ENCODE peak calls at places on chromosomes 6 and 20, in seven cellular contexts. A, J, R, N, Z, H and Q are unnamed samples.

GRCh38 chr20:19495905-19496703 is 262.0 kb upstream of the RIN2 start:
- DNase-seq in R (peak), Z (no peak), H (no peak), A (no peak), N (no peak), J (no peak), Q (no peak)

GRCh38 chr20:37007898-37008649 is 56.6 kb upstream of the SAMHD1 start:
- DNase-seq in Z (no peak), H (no peak), R (no peak), A (no peak), J (peak), N (peak), Q (no peak)

GRCh38 chr6:39330476-39330875 is 8.0 kb upstream of the KCNK16 start:
- DNase-seq in J (peak), R (no peak), A (peak), Z (peak), H (no peak), N (no peak), Q (peak)

GRCh38 chr20:32965115-32965514 is 39.1 kb downstream of the SUN5 start:
- DNase-seq in N (peak), J (no peak), A (peak), Z (no peak), R (no peak), H (no peak), Q (no peak)

GRCh38 chr6:134446901-134447300 is 129.0 kb upstream of the SGK1 start:
- DNase-seq in H (no peak), R (no peak), Z (no peak), N (no peak), J (no peak), A (no peak), Q (no peak)

GRCh38 chr6:151391021-151391470 is 313 bp downstream of the ZBTB2 start:
- DNase-seq in H (peak), A (peak), N (peak), Z (peak), J (peak), R (no peak), Q (peak)

GRCh38 chr6:139392834-139393233 is 18.4 kb upstream of the CITED2 start:
- DNase-seq in H (no peak), A (no peak), Z (no peak), N (peak), R (no peak), J (no peak), Q (no peak)

GRCh38 chr6:16043171-16044142 is 85.4 kb upstream of the MYLIP start:
- DNase-seq in H (no peak), A (no peak), N (peak), J (no peak), Z (no peak), R (no peak), Q (no peak)

GRCh38 chr20:25346349-25346748 is 44.3 kb downstream of the ABHD12 start:
- DNase-seq in J (no peak), A (no peak), Z (no peak), H (no peak), R (no peak), N (no peak), Q (no peak)

GRCh38 chr6:159317430-159317829 is 148.2 kb downstream of the FNDC1 start:
- DNase-seq in H (no peak), Z (no peak), N (no peak), R (no peak), J (no peak), A (no peak), Q (no peak)

GRCh38 chr6:106614131-106614530 is 15.2 kb downstream of the RTN4IP1 start:
- DNase-seq in N (no peak), H (no peak), J (no peak), A (no peak), Z (no peak), R (no peak), Q (no peak)

GRCh38 chr20:18466894-18467678 is at the start of the genes DZANK1 and POLR3F:
- DNase-seq in N (peak), R (peak), H (peak), J (peak), A (peak), Z (peak), Q (peak)

GRCh38 chr20:5400164-5400762 is 83.5 kb upstream of the PROKR2 start:
- DNase-seq in H (no peak), J (no peak), R (no peak), Z (peak), A (no peak), N (no peak), Q (no peak)

GRCh38 chr20:2795451-2795850 is 5.0 kb downstream of the CPXM1 start:
- DNase-seq in N (no peak), H (no peak), Z (no peak), R (no peak), J (no peak), A (no peak), Q (no peak)

GRCh38 chr6:37182736-37183590 is 13.0 kb downstream of the PIM1 start:
- DNase-seq in A (no peak), N (peak), J (no peak), H (no peak), Z (no peak), R (no peak), Q (no peak)

GRCh38 chr6:6984585-6985366 is 123.0 kb upstream of the RREB1 start:
- DNase-seq in J (no peak), R (no peak), H (no peak), A (no peak), N (no peak), Z (no peak), Q (no peak)

GRCh38 chr6:44646355-44646754 is 258.8 kb downstream of the CDC5L start:
- DNase-seq in J (no peak), N (no peak), Z (no peak), R (no peak), H (no peak), A (no peak), Q (no peak)

GRCh38 chr6:158037771-158038170 is 56.1 kb downstream of the SYNJ2 start:
- DNase-seq in N (no peak), H (no peak), R (no peak), Z (no peak), J (no peak), A (no peak), Q (peak)

GRCh38 chr6:158223926-158224325 is 55.8 kb downstream of the GTF2H5 start:
- DNase-seq in Z (no peak), N (no peak), J (no peak), A (no peak), R (no peak), H (no peak), Q (no peak)

GRCh38 chr20:45098096-45098773 is 2.7 kb downstream of the KCNS1 start:
- DNase-seq in H (no peak), A (no peak), J (no peak), N (no peak), Z (no peak), R (no peak), Q (no peak)

GRCh38 chr6:132687306-132687705 is 26.5 kb downstream of the VNN1 start:
- DNase-seq in H (no peak), N (no peak), Z (no peak), J (no peak), A (no peak), R (no peak), Q (no peak)

GRCh38 chr6:125151715-125152114 is 1.9 kb upstream of the TPD52L1 start:
- DNase-seq in N (no peak), J (no peak), A (no peak), Z (no peak), H (no peak), R (no peak), Q (no peak)

GRCh38 chr6:166346995-166347394 is 4.7 kb upstream of the SFT2D1 start:
- DNase-seq in H (no peak), Z (no peak), R (no peak), J (no peak), N (no peak), A (no peak), Q (no peak)

GRCh38 chr6:142735182-142735581 is 209.8 kb downstream of the HIVEP2 start:
- DNase-seq in R (no peak), J (peak), H (no peak), A (no peak), Z (no peak), N (no peak), Q (no peak)

GRCh38 chr6:119323478-119323877 is 26.1 kb downstream of the MAN1A1 start:
- DNase-seq in Z (no peak), R (no peak), A (no peak), J (no peak), H (no peak), N (no peak), Q (no peak)

GRCh38 chr6:111566222-111566717 is 39.4 kb downstream of the TRAF3IP2 start:
- DNase-seq in R (no peak), A (peak), N (no peak), Z (no peak), J (no peak), H (no peak), Q (no peak)

GRCh38 chr6:27873101-27874030 is 38.8 kb downstream of the OR2B2 start:
- DNase-seq in J (no peak), N (peak), R (peak), Z (peak), H (peak), A (peak), Q (peak)

GRCh38 chr20:5000263-5001173 is 792 bp downstream of the SLC23A2 start:
- DNase-seq in A (peak), H (no peak), N (peak), Z (peak), J (no peak), R (no peak), Q (peak)

GRCh38 chr20:7937328-7937727 is 2.9 kb downstream of the HAO1 start:
- DNase-seq in J (no peak), Z (no peak), R (no peak), N (no peak), H (no peak), A (no peak), Q (no peak)

GRCh38 chr20:23231561-23232218 is 118.9 kb upstream of the NXT1 start:
- DNase-seq in Z (no peak), A (peak), H (no peak), R (peak), N (no peak), J (no peak), Q (no peak)

GRCh38 chr6:3090013-3090412 is 21.7 kb downstream of the RIPK1 start:
- DNase-seq in J (no peak), A (no peak), Z (no peak), R (no peak), H (no peak), N (no peak), Q (no peak)

GRCh38 chr20:53080969-53081871 is 109.1 kb downstream of the TSHZ2 start:
- DNase-seq in R (no peak), J (no peak), N (no peak), H (no peak), A (peak), Z (no peak), Q (no peak)

GRCh38 chr20:40763646-40764295 is 74.7 kb upstream of the MAFB start:
- DNase-seq in A (no peak), Z (no peak), H (no peak), J (no peak), R (no peak), N (no peak), Q (no peak)

GRCh38 chr6:129501401-129502051 is 208.5 kb downstream of the ARHGAP18 start:
- DNase-seq in H (no peak), R (peak), J (no peak), A (peak), Z (no peak), N (no peak), Q (peak)

GRCh38 chr6:147078602-147079001 is 125.6 kb upstream of the STXBP5 start:
- DNase-seq in Z (no peak), R (no peak), J (no peak), N (no peak), A (no peak), H (no peak), Q (no peak)

GRCh38 chr20:47315339-47315662 is 41.2 kb downstream of the ZMYND8 start:
- DNase-seq in N (no peak), H (no peak), R (no peak), A (no peak), J (no peak), Z (no peak), Q (no peak)

GRCh38 chr6:150425508-150425907 is 56.7 kb downstream of the IYD start:
- DNase-seq in N (no peak), A (no peak), H (no peak), Z (no peak), R (no peak), J (no peak), Q (no peak)

GRCh38 chr20:40813213-40813510 is 124.1 kb upstream of the MAFB start:
- DNase-seq in H (no peak), A (no peak), N (no peak), Z (no peak), R (no peak), J (no peak), Q (no peak)